ENCODE peak calls at places on chromosome 12, in ten cellular contexts. L is psoas muscle, G is hepatocyte, A is tibial nerve, M is MCF 10A, S is neural crest cell, Y is kidney epithelial cell, E is AG09319, Q is lung, T is fibroblast of mammary gland. I is an unnamed sample.

GRCh38 chr12:60279224-60279623 is 683.4 kb downstream of the SLC16A7 start:
- DNase-seq in S (no peak), L (no peak), A (no peak), Q (no peak), G (no peak), M (no peak), Y (no peak), E (no peak), T (peak; percentile 12), I (peak; percentile 57)

GRCh38 chr12:92021665-92022033 is 124.0 kb downstream of the BTG1 start:
- DNase-seq in Q (no peak), S (peak; percentile 35), G (no peak), Y (no peak), M (no peak), L (no peak), A (no peak), T (no peak), E (no peak), I (no peak)

GRCh38 chr12:78928200-78929074 is 63.9 kb downstream of the SYT1 start:
- DNase-seq in A (no peak), L (no peak), G (no peak), M (peak; percentile 69), E (no peak), Y (peak; percentile 52), T (peak; percentile 77), S (no peak), Q (no peak), I (no peak)

GRCh38 chr12:111170559-111170958 is 198.3 kb downstream of the PHETA1 start:
- DNase-seq in M (no peak), L (no peak), A (no peak), Y (no peak), E (no peak), Q (no peak), G (no peak), S (no peak), T (no peak), I (no peak)

GRCh38 chr12:29672580-29672979 is 111.2 kb downstream of the TMTC1 start:
- DNase-seq in S (no peak), E (no peak), M (no peak), G (no peak), Q (no peak), A (no peak), T (no peak), L (no peak), Y (no peak), I (no peak)

GRCh38 chr12:12266873-12267634 is at the start of gene LRP6:
- DNase-seq in A (peak; percentile 75), G (peak; percentile 95), E (peak; percentile 90), T (peak; percentile 92), S (peak; percentile 87), Y (peak; percentile 43), Q (peak; percentile 88), L (peak; percentile 93), M (peak; percentile 92), I (peak; percentile 91)

GRCh38 chr12:100827901-100828520 is 33.4 kb downstream of the ANO4 start:
- DNase-seq in Y (no peak), E (no peak), Q (no peak), M (peak; percentile 56), S (peak; percentile 1), G (peak; percentile 49), L (no peak), T (peak; percentile 60), A (no peak), I (no peak)

GRCh38 chr12:10511756-10512355 is 6.2 kb downstream of the EIF2S3B start:
- DNase-seq in S (no peak), A (no peak), G (no peak), M (no peak), E (no peak), L (no peak), Q (no peak), Y (no peak), T (peak; percentile 34), I (no peak)

GRCh38 chr12:100672075-100672592 is 98.7 kb downstream of the GAS2L3 start:
- DNase-seq in S (peak; percentile 22), Q (no peak), E (no peak), Y (no peak), L (no peak), A (no peak), T (peak; percentile 12), M (peak; percentile 23), G (no peak), I (no peak)

DNA sequence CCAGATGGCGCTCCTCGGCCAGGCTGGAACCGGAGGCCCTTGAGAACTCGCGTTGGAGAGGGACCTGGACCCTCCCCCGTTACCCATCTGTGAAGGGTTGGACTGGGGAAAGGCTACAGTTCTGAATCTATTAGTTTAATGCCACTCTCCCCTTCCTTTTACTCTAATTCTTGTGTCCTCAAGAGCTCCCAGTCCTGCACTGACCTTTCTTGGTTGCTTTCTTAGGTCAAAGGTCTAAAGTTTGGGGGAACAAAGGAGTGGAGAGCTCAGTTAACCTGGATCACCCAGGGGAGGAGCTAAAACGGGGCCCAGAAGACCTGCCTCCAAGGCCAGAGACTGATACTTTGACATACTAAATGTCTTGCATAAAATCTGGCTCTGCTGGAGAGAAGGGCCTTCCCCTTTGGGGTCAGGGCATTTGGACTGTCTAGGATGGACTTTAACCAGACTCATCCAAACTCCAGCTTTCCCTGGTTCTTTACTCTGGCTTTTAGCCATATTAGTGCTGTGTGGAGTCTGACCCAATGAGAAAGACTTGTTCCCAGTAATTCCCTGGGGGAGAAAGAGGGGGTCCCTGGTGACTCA is 923 bp upstream of the MLF2 start:
- DNase-seq in Y (no peak), G (peak; percentile 49), A (no peak), L (no peak), E (no peak), Q (no peak), M (no peak), S (no peak), T (peak; percentile 72), I (no peak)
- TF ChIP-seq CTCF in Y (peak; percentile 97), G (no peak), A (peak; percentile 97), L (no peak), E (no peak), Q (no peak), M (peak; percentile 90), S (no peak), T (peak; percentile 92), I (peak; percentile 98)

DNA sequence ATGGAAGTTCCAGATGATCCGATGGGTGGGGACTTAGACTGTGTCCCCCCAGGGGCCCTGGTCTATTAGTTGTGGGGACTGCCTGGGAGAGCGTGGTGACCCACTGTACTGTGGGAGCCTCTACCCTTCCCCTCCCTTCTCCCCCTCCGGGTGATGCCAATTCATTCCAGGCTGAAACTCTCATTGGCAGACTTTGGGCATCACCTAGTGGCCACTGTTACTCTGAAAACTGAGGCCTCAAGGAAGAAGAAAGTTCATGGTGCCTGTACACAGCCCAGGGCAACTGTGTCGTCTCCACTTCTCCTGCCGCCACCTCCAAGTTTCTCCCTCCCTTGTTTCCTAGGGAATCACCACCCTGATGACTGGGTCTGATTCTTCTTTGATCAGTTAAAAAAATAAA is 173.6 kb upstream of the ALG10B start:
- DNase-seq in A (no peak), S (no peak), Y (no peak), T (no peak), L (no peak), Q (no peak), E (no peak), M (no peak), G (no peak), I (no peak)
- TF ChIP-seq CTCF in A (no peak), S (no peak), Y (no peak), T (no peak), L (no peak), Q (no peak), E (no peak), M (no peak), G (no peak), I (peak; percentile 34)

DNA sequence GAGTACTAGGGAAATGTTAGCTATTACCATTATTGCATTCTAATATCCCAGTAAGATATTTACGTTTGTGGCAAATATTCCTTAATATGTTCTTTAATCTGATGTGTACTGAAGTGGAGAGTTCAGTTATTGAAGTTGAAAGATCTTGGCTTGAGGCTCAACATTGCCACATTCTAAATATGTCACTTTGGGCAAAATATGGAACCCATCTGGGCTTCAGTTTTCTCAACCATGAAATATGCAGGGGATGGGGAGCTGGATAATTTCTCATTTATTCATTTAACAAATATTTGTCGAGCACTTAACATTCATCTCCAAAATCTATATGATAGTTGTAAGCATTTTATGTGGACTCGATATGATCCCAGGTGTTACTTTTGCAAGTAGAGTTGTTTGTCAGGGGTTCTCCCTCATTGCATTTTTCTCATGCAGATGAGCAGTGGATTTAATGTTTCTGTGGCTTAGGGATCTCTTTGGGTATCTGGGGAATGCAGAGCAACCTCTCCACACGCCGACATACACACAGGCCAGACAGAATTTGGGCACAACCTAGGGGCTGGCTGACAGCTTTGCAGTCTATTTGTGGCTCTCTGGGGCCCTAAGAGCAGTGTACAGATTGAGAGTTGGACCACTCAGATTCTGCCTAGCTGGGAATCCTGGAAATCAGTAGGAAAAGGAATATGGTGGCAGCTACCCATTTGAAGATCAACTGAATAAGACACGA is 26.6 kb upstream of the APPL2 start:
- DNase-seq in G (no peak), M (no peak), Y (no peak), L (no peak), A (no peak), Q (no peak), T (no peak), E (no peak), S (no peak), I (no peak)
- TF ChIP-seq CTCF in G (no peak), M (no peak), Y (no peak), L (no peak), A (no peak), Q (no peak), T (no peak), E (no peak), S (no peak), I (no peak)

GRCh38 chr12:113317122-113317521 is 17.8 kb downstream of the SLC8B1 start:
- DNase-seq in L (no peak), M (no peak), Q (no peak), Y (no peak), E (no peak), G (no peak), S (no peak), A (no peak), T (no peak), I (no peak)

GRCh38 chr12:113314121-113314529 is 20.8 kb downstream of the SLC8B1 start:
- DNase-seq in L (no peak), G (no peak), A (no peak), Y (peak; percentile 32), Q (no peak), M (no peak), T (peak; percentile 38), E (no peak), S (no peak), I (no peak)

GRCh38 chr12:113315358-113315757 is 19.6 kb downstream of the SLC8B1 start:
- DNase-seq in E (no peak), G (no peak), M (no peak), L (no peak), A (no peak), S (no peak), Y (no peak), T (no peak), Q (no peak), I (no peak)

GRCh38 chr12:113318046-113318656 is 16.8 kb downstream of the SLC8B1 start:
- DNase-seq in E (no peak), S (no peak), L (no peak), M (no peak), T (no peak), A (no peak), G (no peak), Y (no peak), Q (no peak), I (no peak)

DNA sequence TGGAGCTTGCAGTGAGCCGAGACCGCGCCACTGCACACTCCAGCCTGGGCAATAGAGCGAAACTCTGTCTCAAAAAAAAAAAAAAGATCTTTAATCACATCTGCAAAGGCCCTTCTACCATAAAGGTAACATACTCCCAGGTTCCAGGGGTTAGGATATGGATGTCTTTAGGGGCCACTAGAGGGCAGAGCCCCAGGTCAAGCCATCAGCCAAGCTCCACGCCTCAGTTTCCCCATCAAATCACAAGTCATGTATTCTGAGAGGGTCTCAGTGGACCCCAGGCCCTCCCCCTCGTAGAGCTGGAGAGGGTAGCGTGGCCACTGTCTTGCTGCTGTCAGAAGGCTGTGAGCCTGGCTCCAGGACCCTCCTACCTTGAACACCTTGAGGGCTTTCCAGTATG is 18.8 kb downstream of the SLC8B1 start:
- DNase-seq in L (no peak), G (no peak), M (no peak), Y (no peak), S (no peak), E (no peak), Q (no peak), T (no peak), A (no peak), I (no peak)
- TF ChIP-seq CTCF in L (no peak), G (no peak), M (no peak), Y (no peak), S (no peak), E (peak; percentile 6), Q (no peak), T (no peak), A (no peak), I (peak; percentile 53)